ENCODE peak calls at places on chromosome 6, in eight cellular contexts. B is astrocyte of the hippocampus, I is EH, P is HT1080, K is NCI-H2107, M is RPMI8226, H is NCI-H1436 treated with DMSO at 0.1 percent for 48 hours, V is HS-27A. T is an unnamed sample.

GRCh38 chr6:73236147-73236750 is 11.0 kb upstream of the KHDC1L start:
- DNase-seq in B (peak; percentile 19), I (peak; percentile 96), P (peak; percentile 63), K (no peak), M (no peak), H (no peak), V (peak; percentile 17), T (peak; percentile 95)

GRCh38 chr6:69732640-69733039 is 64.2 kb downstream of the LMBRD1 start:
- DNase-seq in B (peak; percentile 7), I (peak; percentile 10), P (peak; percentile 3), K (no peak), M (peak; percentile 20), H (no peak), V (no peak), T (no peak)

GRCh38 chr6:102520981-102521380 is 1127.5 kb downstream of the GRIK2 start:
- DNase-seq in B (no peak), I (no peak), P (no peak), K (no peak), M (no peak), H (no peak), V (no peak), T (no peak)

GRCh38 chr6:27237089-27237723 is 10.3 kb upstream of the PRSS16 start:
- DNase-seq in B (peak; percentile 40), I (peak; percentile 57), P (peak; percentile 90), K (no peak), M (peak; percentile 81), H (no peak), V (peak; percentile 60), T (peak; percentile 79)

GRCh38 chr6:22045261-22045912 is 251.4 kb downstream of the PRL start:
- DNase-seq in B (no peak), I (no peak), P (no peak), K (no peak), M (no peak), H (no peak), V (no peak), T (no peak)

GRCh38 chr6:164068533-164068932 is 654.0 kb downstream of the QKI start:
- DNase-seq in B (no peak), I (no peak), P (no peak), K (no peak), M (no peak), H (no peak), V (no peak), T (no peak)

GRCh38 chr6:31356216-31356945 is 598 bp downstream of the HLA-B start:
- DNase-seq in B (peak; percentile 42), I (peak; percentile 50), P (no peak), K (no peak), M (peak; percentile 69), H (no peak), V (no peak), T (no peak)

GRCh38 chr6:18823782-18824386 is 436.7 kb downstream of the RNF144B start:
- DNase-seq in B (peak; percentile 27), I (peak; percentile 4), P (peak; percentile 32), K (no peak), M (peak; percentile 85), H (no peak), V (peak; percentile 14), T (no peak)

GRCh38 chr6:164252952-164253351 is 838.4 kb downstream of the QKI start:
- DNase-seq in B (peak; percentile 58), I (no peak), P (no peak), K (no peak), M (no peak), H (no peak), V (no peak), T (no peak)